ENCODE peak calls at places on chromosome 7, in nine cellular contexts. L is ovary; I is activated CD4-positive, alpha-beta T cell treated with anti-CD3 and anti-CD28 coated beads, Interleukin-2, amount 50 U/mL, for 24 hours; G is NCI-H1417; Y is T-helper 17 cell; K is EL; C is astrocyte of the spinal cord; S is cerebellar cortex; D is prostate gland. E is an unnamed sample.

GRCh38 chr7:6725003-6725402 is 18.3 kb upstream of the ZNF12 start:
- DNase-seq in Y (no peak), I (no peak), G (no peak), K (no peak), D (no peak), S (no peak), C (no peak), L (no peak), E (no peak)

GRCh38 chr7:909358-910329 is 33.3 kb downstream of the GET4 start:
- DNase-seq in L (no peak), G (peak), I (no peak), S (no peak), C (peak), K (peak), Y (no peak), D (no peak), E (peak)

GRCh38 chr7:99707096-99707495 is 27.3 kb upstream of the CYP3A5 start:
- DNase-seq in S (no peak), D (no peak), I (no peak), G (peak), K (no peak), C (peak), Y (no peak), L (no peak), E (no peak)

GRCh38 chr7:96321041-96321669 is 743 bp downstream of the SLC25A13 start:
- DNase-seq in C (peak), K (peak), S (peak), L (peak), I (no peak), D (peak), G (peak), Y (peak), E (peak)

GRCh38 chr7:29606287-29606721 is 42.7 kb downstream of the PRR15 start:
- DNase-seq in I (no peak), S (no peak), D (no peak), C (peak), L (peak), Y (no peak), K (peak), G (no peak), E (no peak)

GRCh38 chr7:45704683-45705016 is 130.5 kb downstream of the ADCY1 start:
- DNase-seq in C (no peak), K (no peak), S (no peak), D (no peak), Y (no peak), L (no peak), G (no peak), I (no peak), E (no peak)

GRCh38 chr7:23161502-23161901 is 20.3 kb upstream of the NUP42 start:
- DNase-seq in K (no peak), I (no peak), C (no peak), Y (no peak), D (no peak), S (no peak), G (no peak), L (no peak), E (no peak)

GRCh38 chr7:70571986-70572385 is 560.0 kb upstream of the GALNT17 start:
- DNase-seq in C (no peak), L (no peak), I (no peak), S (no peak), D (no peak), Y (no peak), K (no peak), G (no peak), E (no peak)

GRCh38 chr7:113698556-113699220 is 220.1 kb downstream of the PPP1R3A start:
- DNase-seq in S (peak), I (no peak), L (no peak), C (peak), G (peak), Y (no peak), K (peak), D (no peak), E (no peak)

GRCh38 chr7:153193144-153193595 is 433.6 kb downstream of the ACTR3B start:
- DNase-seq in I (no peak), D (no peak), S (peak), G (peak), Y (no peak), K (no peak), L (no peak), C (no peak), E (peak)

GRCh38 chr7:101804642-101805401 is 12.6 kb upstream of the CUX1 start:
- DNase-seq in L (no peak), D (no peak), K (no peak), S (no peak), C (no peak), Y (no peak), G (peak), I (no peak), E (peak)

GRCh38 chr7:1662767-1663166 is 7.3 kb upstream of the ELFN1 start:
- DNase-seq in Y (no peak), K (no peak), D (no peak), G (no peak), C (no peak), S (no peak), L (no peak), I (no peak), E (peak)

GRCh38 chr7:50595538-50596102 is 30.4 kb upstream of the DDC start:
- DNase-seq in D (no peak), C (peak), I (no peak), S (peak), L (peak), K (peak), Y (no peak), G (peak), E (no peak)

GRCh38 chr7:155380221-155380861 is 77.6 kb upstream of the EN2 start:
- DNase-seq in L (peak), G (peak), Y (peak), D (peak), C (peak), S (peak), I (peak), K (peak), E (peak)

GRCh38 chr7:510061-510481 is 9.6 kb downstream of the PDGFA start:
- DNase-seq in G (no peak), I (no peak), D (no peak), Y (no peak), K (no peak), S (no peak), L (no peak), C (no peak), E (no peak)

GRCh38 chr7:72015106-72015505 is 397.0 kb downstream of the CALN1 start:
- DNase-seq in L (no peak), I (no peak), G (no peak), C (no peak), S (peak), D (no peak), K (no peak), Y (no peak), E (no peak)

E was measured in sciatic nerve.